ENCODE peak calls at places on chromosomes 4 and X, in ten cellular contexts. U, O, Q, T, G, R, D, Z, A and X are unnamed samples.
A peak's percentile ranks its signal among the peaks of the same experiment; 100 is the strongest.

GRCh38 chr4:13988347-13989265 is 361.1 kb upstream of the BOD1L1 start:
- DNase-seq in U (no peak), O (peak; percentile 91), Q (peak; percentile 59), T (peak; percentile 44), G (peak; percentile 20), R (no peak), D (peak; percentile 6), Z (no peak), A (peak; percentile 73), X (peak; percentile 24)

GRCh38 chr4:120842046-120842445 is 80.5 kb downstream of the PRDM5 start:
- DNase-seq in U (no peak), O (no peak), Q (no peak), T (no peak), G (no peak), R (no peak), D (no peak), Z (no peak), A (no peak), X (no peak)

GRCh38 chr4:74618659-74619058 is 173.7 kb downstream of the AREG start:
- DNase-seq in U (no peak), O (peak; percentile 94), Q (no peak), T (no peak), G (no peak), R (no peak), D (no peak), Z (no peak), A (no peak), X (no peak)

GRCh38 chr4:159269143-159269542 is 166.3 kb downstream of the RAPGEF2 start:
- DNase-seq in U (no peak), O (no peak), Q (no peak), T (no peak), G (no peak), R (no peak), D (no peak), Z (no peak), A (no peak), X (no peak)

GRCh38 chrX:46318551-46318950 is 226.7 kb downstream of the ZNF674 start:
- DNase-seq in U (no peak), O (no peak), Q (no peak), T (no peak), G (no peak), R (no peak), D (no peak), Z (no peak), A (no peak), X (no peak)

GRCh38 chr4:57110635-57111546 is 706 bp upstream of the IGFBP7 start:
- DNase-seq in U (no peak), O (no peak), Q (peak; percentile 48), T (peak; percentile 69), G (peak; percentile 52), R (peak; percentile 72), D (peak; percentile 72), Z (peak; percentile 30), A (peak; percentile 82), X (peak; percentile 28)

GRCh38 chr4:185115827-185116232 is 27.2 kb upstream of the SLC25A4 start:
- DNase-seq in U (no peak), O (peak; percentile 11), Q (no peak), T (peak; percentile 80), G (peak; percentile 88), R (peak; percentile 72), D (peak; percentile 88), Z (peak; percentile 82), A (no peak), X (peak; percentile 86)

GRCh38 chr4:78542373-78542772 is 9.2 kb upstream of the ANXA3 start:
- DNase-seq in U (no peak), O (peak; percentile 65), Q (no peak), T (no peak), G (no peak), R (no peak), D (no peak), Z (no peak), A (no peak), X (no peak)

GRCh38 chr4:127965803-127966175 is 583 bp downstream of the ABHD18 start:
- DNase-seq in U (peak; percentile 52), O (peak; percentile 42), Q (peak; percentile 23), T (no peak), G (no peak), R (peak; percentile 75), D (peak; percentile 78), Z (peak; percentile 59), A (peak; percentile 76), X (peak; percentile 87)

GRCh38 chr4:71241467-71242401 is 97.1 kb upstream of the SLC4A4 start:
- DNase-seq in U (no peak), O (no peak), Q (no peak), T (no peak), G (no peak), R (peak; percentile 75), D (peak; percentile 69), Z (peak; percentile 72), A (no peak), X (peak; percentile 12)

GRCh38 chrX:16671005-16671404 is 21.0 kb downstream of the S100G start:
- DNase-seq in U (peak; percentile 12), O (peak; percentile 42), Q (peak; percentile 28), T (no peak), G (no peak), R (no peak), D (no peak), Z (no peak), A (no peak), X (no peak)
- TF ChIP-seq CTCF in U (no peak), O (peak; percentile 47), Q (no peak), T (peak; percentile 35), G (no peak), R (no peak), D (no peak), Z (no peak), A (no peak), X (peak; percentile 26)

GRCh38 chrX:139932077-139932900 is 564 bp downstream of the ATP11C start:
- DNase-seq in U (no peak), O (peak; percentile 10), Q (peak; percentile 20), T (peak; percentile 72), G (peak; percentile 48), R (peak; percentile 51), D (peak; percentile 46), Z (peak; percentile 43), A (peak; percentile 73), X (peak; percentile 32)

GRCh38 chrX:139931646-139932076 is 1.2 kb downstream of the ATP11C start:
- DNase-seq in U (no peak), O (no peak), Q (no peak), T (no peak), G (no peak), R (no peak), D (no peak), Z (no peak), A (no peak), X (no peak)

GRCh38 chrX:139932901-139933796 is at the start of gene ATP11C:
- DNase-seq in U (peak; percentile 47), O (peak; percentile 89), Q (peak; percentile 73), T (peak; percentile 87), G (peak; percentile 83), R (peak; percentile 80), D (peak; percentile 74), Z (peak; percentile 81), A (peak; percentile 94), X (peak; percentile 79)

GRCh38 chrX:139936259-139936658 is 3.4 kb upstream of the ATP11C start:
- DNase-seq in U (peak; percentile 6), O (peak; percentile 5), Q (no peak), T (no peak), G (no peak), R (no peak), D (no peak), Z (no peak), A (no peak), X (no peak)

DNA sequence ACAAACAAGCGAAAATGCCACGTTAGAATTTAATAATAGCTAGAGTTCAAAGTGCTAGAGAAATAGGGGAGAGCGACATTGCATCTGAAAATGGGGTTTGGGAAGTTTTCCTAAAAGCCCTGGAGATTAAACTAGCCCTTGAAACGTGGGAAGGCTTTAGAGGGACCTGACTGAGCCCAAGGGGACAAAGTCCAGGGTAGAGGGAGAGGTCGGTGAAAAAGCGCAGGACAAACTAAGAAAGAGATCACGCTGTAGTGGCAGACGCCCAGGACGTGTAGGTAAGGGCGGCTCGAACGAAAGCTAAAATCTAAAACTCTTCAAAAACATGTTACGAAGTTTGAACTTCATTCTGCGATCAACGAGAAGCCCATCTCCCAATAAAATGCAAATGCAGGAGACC is 1.1 kb upstream of the ATP11C start:
- DNase-seq in U (no peak), O (peak; percentile 7), Q (no peak), T (no peak), G (no peak), R (no peak), D (no peak), Z (peak; percentile 31), A (no peak), X (peak; percentile 18)
- TF ChIP-seq POLR2A in U (no peak), O (no peak), Q (no peak), T (no peak), G (no peak), R (no peak), D (no peak), Z (no peak), A (no peak), X (no peak)

GRCh38 chrX:44019911-44020310 is 46.7 kb upstream of the NDP start:
- DNase-seq in U (no peak), O (no peak), Q (no peak), T (no peak), G (no peak), R (no peak), D (no peak), Z (no peak), A (no peak), X (no peak)

GRCh38 chrX:44022964-44023363 is 49.8 kb upstream of the NDP start:
- DNase-seq in U (no peak), O (no peak), Q (no peak), T (no peak), G (no peak), R (no peak), D (peak; percentile 25), Z (peak; percentile 31), A (no peak), X (no peak)

GRCh38 chrX:44020693-44021092 is 47.5 kb upstream of the NDP start:
- DNase-seq in U (no peak), O (no peak), Q (no peak), T (no peak), G (no peak), R (no peak), D (no peak), Z (no peak), A (no peak), X (no peak)

GRCh38 chrX:44025611-44026010 is 52.4 kb upstream of the NDP start:
- DNase-seq in U (no peak), O (peak; percentile 4), Q (no peak), T (no peak), G (no peak), R (no peak), D (no peak), Z (no peak), A (no peak), X (no peak)
- TF ChIP-seq CTCF in U (no peak), O (no peak), Q (no peak), T (no peak), G (no peak), R (no peak), D (no peak), Z (no peak), A (no peak), X (no peak)

GRCh38 chr4:150457802-150458201 is 124.1 kb upstream of the MAB21L2 start:
- DNase-seq in U (no peak), O (no peak), Q (no peak), T (no peak), G (no peak), R (no peak), D (no peak), Z (no peak), A (no peak), X (no peak)

GRCh38 chr4:150447356-150447755 is 134.6 kb upstream of the MAB21L2 start:
- DNase-seq in U (no peak), O (no peak), Q (no peak), T (no peak), G (no peak), R (no peak), D (no peak), Z (no peak), A (no peak), X (no peak)

GRCh38 chr4:150451883-150452282 is 130.1 kb upstream of the MAB21L2 start:
- DNase-seq in U (no peak), O (no peak), Q (no peak), T (no peak), G (no peak), R (no peak), D (no peak), Z (no peak), A (no peak), X (no peak)
- TF ChIP-seq POLR2A in U (no peak), O (no peak), Q (no peak), T (no peak), G (no peak), R (no peak), D (no peak), Z (no peak), A (no peak), X (no peak)